ENCODE peak calls at places on chromosomes 2 and 18, in four cellular contexts. Q is PC-3, X is PC-9, L is HCT116. B is an unnamed sample.

GRCh38 chr2:31987454-31987853 is 23.4 kb downstream of the MEMO1 start:
- DNase-seq in Q (peak; percentile 54), X (no peak), L (no peak), B (peak; percentile 49)

GRCh38 chr2:159939946-159940345 is 122.5 kb downstream of the PLA2R1 start:
- DNase-seq in Q (peak; percentile 52), X (no peak), L (peak; percentile 6), B (peak; percentile 62)

GRCh38 chr2:87401726-87402345 is 346.1 kb upstream of the PLGLB2 start:
- DNase-seq in Q (no peak), X (no peak), L (no peak), B (no peak)

GRCh38 chr2:199646439-199646838 is 188.7 kb upstream of the SATB2 start:
- DNase-seq in Q (no peak), X (no peak), L (no peak), B (no peak)

GRCh38 chr2:124209441-124209840 is 184.4 kb downstream of the CNTNAP5 start:
- DNase-seq in Q (no peak), X (no peak), L (no peak), B (no peak)

GRCh38 chr2:7633556-7634153 is 716.4 kb downstream of the RNF144A start:
- DNase-seq in Q (no peak), X (no peak), L (no peak), B (no peak)

GRCh38 chr18:8706545-8706980 is 1.2 kb downstream of the MTCL1 start:
- DNase-seq in Q (peak; percentile 11), X (no peak), L (no peak), B (peak; percentile 36)

GRCh38 chr2:179991344-179991743 is 15.8 kb downstream of the CWC22 start:
- DNase-seq in Q (peak; percentile 21), X (no peak), L (no peak), B (no peak)

GRCh38 chr2:95303191-95303914 is 6.2 kb downstream of the KCNIP3 start:
- DNase-seq in Q (no peak), X (no peak), L (no peak), B (no peak)

GRCh38 chr2:186732843-186733242 is 39.0 kb downstream of the FAM171B start:
- DNase-seq in Q (no peak), X (no peak), L (no peak), B (no peak)

GRCh38 chr18:71252351-71252862 is 963.6 kb downstream of the SOCS6 start:
- DNase-seq in Q (no peak), X (no peak), L (no peak), B (no peak)

GRCh38 chr2:29104589-29105164 is 10.5 kb upstream of the CLIP4 start:
- DNase-seq in Q (no peak), X (no peak), L (no peak), B (no peak)

GRCh38 chr2:36172828-36173227 is 182.8 kb upstream of the CRIM1 start:
- DNase-seq in Q (no peak), X (no peak), L (no peak), B (no peak)

GRCh38 chr2:69385443-69386151 is 1.4 kb downstream of the GFPT1 start:
- DNase-seq in Q (peak; percentile 9), X (no peak), L (peak; percentile 54), B (peak; percentile 69)

GRCh38 chr2:155100261-155100660 is 401.8 kb downstream of the KCNJ3 start:
- DNase-seq in Q (peak; percentile 8), X (peak; percentile 41), L (peak; percentile 19), B (no peak)

GRCh38 chr2:9422321-9423099 is 818 bp downstream of the ITGB1BP1 start:
- DNase-seq in Q (peak; percentile 41), X (peak; percentile 12), L (peak; percentile 18), B (peak; percentile 64)

GRCh38 chr18:62131305-62131909 is 55.4 kb downstream of the PIGN start:
- DNase-seq in Q (peak; percentile 74), X (peak; percentile 20), L (peak; percentile 35), B (peak; percentile 90)

GRCh38 chr2:1677833-1678165 is 66.5 kb downstream of the PXDN start:
- DNase-seq in Q (no peak), X (no peak), L (no peak), B (no peak)

GRCh38 chr2:160940699-160941098 is 219.5 kb upstream of the TANK start:
- DNase-seq in Q (no peak), X (no peak), L (no peak), B (peak; percentile 77)

GRCh38 chr18:14104906-14105748 is 27.1 kb downstream of the ZNF519 start:
- DNase-seq in Q (peak; percentile 26), X (no peak), L (no peak), B (no peak)

GRCh38 chr2:132416080-132416911 is at the start of gene GPR39:
- DNase-seq in Q (peak; percentile 99), X (peak; percentile 97), L (peak; percentile 94), B (peak; percentile 96)

GRCh38 chr18:59052965-59053960 is 86.4 kb upstream of the SEC11C start:
- DNase-seq in Q (peak; percentile 57), X (no peak), L (no peak), B (peak; percentile 89)

GRCh38 chr2:71457959-71458322 is 4.6 kb downstream of the DYSF start:
- DNase-seq in Q (no peak), X (no peak), L (no peak), B (no peak)

GRCh38 chr2:1632006-1632348 is 112.3 kb downstream of the PXDN start:
- DNase-seq in Q (peak; percentile 97), X (peak; percentile 67), L (no peak), B (peak; percentile 76)

GRCh38 chr18:9736942-9737813 is 29.1 kb downstream of the RAB31 start:
- DNase-seq in Q (peak; percentile 85), X (no peak), L (peak; percentile 65), B (peak; percentile 32)

GRCh38 chr18:11981633-11982366 is 493 bp downstream of the IMPA2 start:
- DNase-seq in Q (peak; percentile 46), X (peak; percentile 59), L (no peak), B (peak; percentile 47)

GRCh38 chr2:63050916-63051794 is 525 bp downstream of the OTX1 start:
- DNase-seq in Q (peak; percentile 11), X (no peak), L (no peak), B (peak; percentile 54)

GRCh38 chr2:66576381-66577330 is 141.7 kb downstream of the MEIS1 start:
- DNase-seq in Q (peak; percentile 39), X (peak; percentile 29), L (no peak), B (peak; percentile 80)

GRCh38 chr2:28601612-28602011 is 105.8 kb downstream of the PLB1 start:
- DNase-seq in Q (no peak), X (no peak), L (no peak), B (no peak)

GRCh38 chr2:1869987-1870386 is 125.7 kb upstream of the PXDN start:
- DNase-seq in Q (peak; percentile 24), X (no peak), L (no peak), B (no peak)

GRCh38 chr18:45663646-45664045 is 48.4 kb downstream of the SLC14A2 start:
- DNase-seq in Q (no peak), X (no peak), L (no peak), B (no peak)

GRCh38 chr2:145258903-145259579 is 739.1 kb upstream of the ZEB2 start:
- DNase-seq in Q (no peak), X (no peak), L (no peak), B (no peak)

GRCh38 chr2:10410716-10411437 is 37.2 kb downstream of the ODC1 start:
- DNase-seq in Q (no peak), X (no peak), L (no peak), B (no peak)

GRCh38 chr2:147430408-147430807 is 414.4 kb upstream of the ACVR2A start:
- DNase-seq in Q (no peak), X (no peak), L (no peak), B (no peak)

DNA sequence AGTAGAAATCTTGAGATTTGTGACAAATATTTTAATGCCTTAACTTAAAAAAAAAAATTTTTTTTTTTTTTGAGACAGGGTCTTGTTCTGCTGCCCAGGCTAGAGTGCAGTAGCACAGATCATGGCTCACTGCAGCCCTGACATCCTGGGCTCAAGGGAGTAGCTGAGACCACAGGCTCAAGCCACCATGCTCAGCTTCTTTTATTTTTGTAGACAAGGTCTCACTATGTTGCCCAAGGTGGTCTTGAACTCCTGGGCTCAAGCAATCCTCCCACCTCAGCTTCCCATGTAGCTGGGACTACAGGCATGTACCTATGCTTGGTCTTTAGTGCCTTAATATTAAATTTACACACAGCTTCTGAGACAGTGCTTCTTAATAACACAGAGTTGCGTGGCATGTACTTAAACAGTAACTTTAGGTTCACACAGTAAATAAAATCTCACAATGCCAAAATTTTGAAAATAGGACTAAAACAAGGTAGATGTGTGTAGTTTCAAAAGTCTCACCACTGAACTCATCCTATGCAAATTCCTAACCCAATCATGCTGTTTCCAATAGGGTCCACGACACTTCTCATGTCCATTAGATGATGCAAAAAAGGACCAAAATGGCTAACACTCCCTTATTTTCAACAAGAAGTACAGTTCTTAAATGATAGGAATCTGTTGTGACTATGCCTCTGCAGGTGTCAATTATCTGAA is 4.1 kb downstream of the HSPD1 start:
- DNase-seq in Q (no peak), X (no peak), L (no peak), B (no peak)
- H3K36me3 ChIP-seq in Q (peaks cover 76% of the 10 kb centered on the region), X (peaks cover 71% of the 10 kb centered on the region), L (peaks cover 80% of the 10 kb centered on the region), B (peaks cover 75% of the 10 kb centered on the region)

GRCh38 chr2:84957771-84958134 is 13.2 kb upstream of the KCMF1 start:
- DNase-seq in Q (no peak), X (no peak), L (no peak), B (no peak)

GRCh38 chr2:84959045-84959493 is 11.9 kb upstream of the KCMF1 start:
- DNase-seq in Q (peak; percentile 81), X (peak; percentile 24), L (peak; percentile 57), B (peak; percentile 78)

GRCh38 chr2:84959494-84960156 is 11.3 kb upstream of the KCMF1 start:
- DNase-seq in Q (peak; percentile 66), X (peak; percentile 27), L (no peak), B (peak; percentile 41)

GRCh38 chr2:84958135-84959044 is 12.6 kb upstream of the KCMF1 start:
- DNase-seq in Q (peak; percentile 99), X (peak; percentile 88), L (peak; percentile 93), B (peak; percentile 71)

GRCh38 chr2:84960157-84960506 is 10.8 kb upstream of the KCMF1 start:
- DNase-seq in Q (no peak), X (no peak), L (no peak), B (no peak)
- H3K4me1 ChIP-seq in Q (peaks cover 51% of the 10 kb centered on the region), X (peaks cover 53% of the 10 kb centered on the region), L (peaks cover 42% of the 10 kb centered on the region), B (peaks cover 48% of the 10 kb centered on the region)

GRCh38 chr2:222609391-222609790 is 46.5 kb downstream of the FARSB start:
- DNase-seq in Q (no peak), X (no peak), L (no peak), B (peak; percentile 69)
- H3K36me3 ChIP-seq in Q (peaks cover 54% of the 10 kb centered on the region), X (peaks cover 59% of the 10 kb centered on the region), L (peaks cover 32% of the 10 kb centered on the region), B (peaks cover 32% of the 10 kb centered on the region)

DNA sequence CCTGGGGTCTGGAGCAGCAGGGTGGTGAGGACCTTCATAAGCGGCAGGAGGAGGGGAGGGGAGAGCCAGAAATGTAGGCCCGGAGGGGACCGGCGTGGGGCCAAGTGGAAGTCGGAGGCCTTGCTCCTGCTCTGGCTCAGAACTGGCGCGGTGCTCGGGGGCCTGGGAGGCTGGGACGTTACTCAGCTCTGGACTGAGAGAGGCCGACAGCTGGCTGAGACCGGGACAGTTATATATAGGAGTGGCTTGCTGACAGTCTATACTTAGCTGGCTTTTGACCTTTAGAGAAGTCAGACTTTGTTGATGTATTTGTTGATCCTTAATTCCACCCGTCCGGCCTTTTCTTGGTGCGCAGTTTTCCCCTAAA is 15.7 kb downstream of the IGFBP5 start:
- DNase-seq in Q (no peak), X (no peak), L (no peak), B (no peak)
- H3K4me1 ChIP-seq in Q (peaks cover 5% of the 10 kb centered on the region), X (peaks cover 17% of the 10 kb centered on the region), L (peaks cover 10% of the 10 kb centered on the region), B (peaks cover 27% of the 10 kb centered on the region)

DNA sequence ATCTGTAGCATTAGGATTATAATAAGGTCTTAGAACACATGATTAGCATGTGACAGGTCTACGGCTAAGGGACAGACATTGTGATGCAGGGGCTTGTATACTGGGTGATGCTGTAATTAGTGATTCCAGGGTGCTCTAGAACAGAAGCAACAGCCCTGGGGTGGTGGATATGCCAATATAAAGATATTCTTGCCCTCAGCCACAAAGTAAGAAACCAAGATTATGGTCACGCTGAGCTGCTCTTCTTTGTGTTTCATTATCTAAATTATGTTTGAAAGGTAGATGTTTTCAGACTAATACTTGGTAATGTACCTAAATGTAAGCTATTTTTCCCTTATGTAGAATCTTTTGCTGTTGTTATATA is 45.3 kb downstream of the FN1 start:
- DNase-seq in Q (no peak), X (no peak), L (no peak), B (no peak)
- H3K36me3 ChIP-seq in Q (peaks cover 68% of the 10 kb centered on the region), X (no peaks in the 10 kb centered on the region), L (no peaks in the 10 kb centered on the region), B (peaks cover 97% of the 10 kb centered on the region)

B was measured in adipocyte.